ENCODE peak calls at places on chromosomes 6 and 20, in nine cellular contexts. One of them, this sample, is unnamed.

GRCh38 chr20:34231634-34232033 is 9.6 kb upstream of the ASIP start:
- DNase-seq in uterus: no peak
- DNase-seq in pancreas: no peak
- DNase-seq in HL-60: no peak
- DNase-seq in tibial nerve: no peak
- DNase-seq in left lung: no peak
- DNase-seq in colonic mucosa: no peak
- DNase-seq in osteoblast: no peak
- DNase-seq in Panc1: no peak
- DNase-seq in this sample: no peak

GRCh38 chr6:46521464-46521971 is 30.3 kb upstream of the RCAN2 start:
- DNase-seq in uterus: no peak
- DNase-seq in pancreas: no peak
- DNase-seq in HL-60: no peak
- DNase-seq in tibial nerve: no peak
- DNase-seq in left lung: no peak
- DNase-seq in colonic mucosa: no peak
- DNase-seq in osteoblast: no peak
- DNase-seq in Panc1: no peak
- DNase-seq in this sample: no peak

GRCh38 chr20:31573555-31574295 is 31.4 kb upstream of the ID1 start:
- DNase-seq in uterus: no peak
- DNase-seq in pancreas: no peak
- DNase-seq in HL-60: no peak
- DNase-seq in tibial nerve: no peak
- DNase-seq in left lung: no peak
- DNase-seq in colonic mucosa: no peak
- DNase-seq in osteoblast: no peak
- DNase-seq in Panc1: no peak
- DNase-seq in this sample: no peak

GRCh38 chr6:13038315-13039261 is 289.7 kb downstream of the TBC1D7 start:
- DNase-seq in uterus: no peak
- DNase-seq in pancreas: no peak
- DNase-seq in HL-60: no peak
- DNase-seq in tibial nerve: peak; percentile 27
- DNase-seq in left lung: no peak
- DNase-seq in colonic mucosa: no peak
- DNase-seq in osteoblast: no peak
- DNase-seq in Panc1: no peak
- DNase-seq in this sample: no peak

GRCh38 chr6:1103945-1104623 is 207.8 kb upstream of the FOXQ1 start:
- DNase-seq in uterus: no peak
- DNase-seq in pancreas: no peak
- DNase-seq in HL-60: no peak
- DNase-seq in tibial nerve: no peak
- DNase-seq in left lung: no peak
- DNase-seq in colonic mucosa: no peak
- DNase-seq in osteoblast: no peak
- DNase-seq in Panc1: no peak
- DNase-seq in this sample: no peak

GRCh38 chr20:25696384-25697131 is at the start of gene ZNF337:
- DNase-seq in uterus: peak; percentile 96
- DNase-seq in pancreas: peak; percentile 95
- DNase-seq in HL-60: peak; percentile 94
- DNase-seq in tibial nerve: peak; percentile 85
- DNase-seq in left lung: peak; percentile 97
- DNase-seq in colonic mucosa: peak; percentile 95
- DNase-seq in osteoblast: peak; percentile 97
- DNase-seq in Panc1: peak; percentile 62
- DNase-seq in this sample: peak; percentile 69

GRCh38 chr6:112034236-112034990 is 19.5 kb upstream of the CCN6 start:
- DNase-seq in uterus: no peak
- DNase-seq in pancreas: no peak
- DNase-seq in HL-60: no peak
- DNase-seq in tibial nerve: no peak
- DNase-seq in left lung: no peak
- DNase-seq in colonic mucosa: no peak
- DNase-seq in osteoblast: no peak
- DNase-seq in Panc1: no peak
- DNase-seq in this sample: no peak

GRCh38 chr20:62701161-62702007 is 7.3 kb upstream of the NTSR1 start:
- DNase-seq in uterus: no peak
- DNase-seq in pancreas: peak; percentile 11
- DNase-seq in HL-60: no peak
- DNase-seq in tibial nerve: no peak
- DNase-seq in left lung: peak; percentile 76
- DNase-seq in colonic mucosa: no peak
- DNase-seq in osteoblast: peak; percentile 82
- DNase-seq in Panc1: no peak
- DNase-seq in this sample: no peak

GRCh38 chr6:82419088-82419720 is 55.6 kb downstream of the TPBG start:
- DNase-seq in uterus: no peak
- DNase-seq in pancreas: no peak
- DNase-seq in HL-60: no peak
- DNase-seq in tibial nerve: no peak
- DNase-seq in left lung: no peak
- DNase-seq in colonic mucosa: no peak
- DNase-seq in osteoblast: no peak
- DNase-seq in Panc1: no peak
- DNase-seq in this sample: no peak

GRCh38 chr20:53579581-53580375 is 13.9 kb downstream of the ZNF217 start:
- DNase-seq in uterus: peak; percentile 34
- DNase-seq in pancreas: no peak
- DNase-seq in HL-60: peak; percentile 63
- DNase-seq in tibial nerve: no peak
- DNase-seq in left lung: no peak
- DNase-seq in colonic mucosa: peak; percentile 51
- DNase-seq in osteoblast: no peak
- DNase-seq in Panc1: no peak
- DNase-seq in this sample: no peak

GRCh38 chr20:4573564-4574355 is 147.9 kb upstream of the PRND start:
- DNase-seq in uterus: no peak
- DNase-seq in pancreas: no peak
- DNase-seq in HL-60: no peak
- DNase-seq in tibial nerve: no peak
- DNase-seq in left lung: no peak
- DNase-seq in colonic mucosa: no peak
- DNase-seq in osteoblast: peak; percentile 90
- DNase-seq in Panc1: peak; percentile 82
- DNase-seq in this sample: peak; percentile 71

GRCh38 chr6:152696543-152696942 is 1.2 kb upstream of the MYCT1 start:
- DNase-seq in uterus: no peak
- DNase-seq in pancreas: no peak
- DNase-seq in HL-60: no peak
- DNase-seq in tibial nerve: no peak
- DNase-seq in left lung: no peak
- DNase-seq in colonic mucosa: no peak
- DNase-seq in osteoblast: peak; percentile 86
- DNase-seq in Panc1: no peak
- DNase-seq in this sample: peak; percentile 41

GRCh38 chr20:56222201-56222600 is 26.3 kb upstream of the MC3R start:
- DNase-seq in uterus: no peak
- DNase-seq in pancreas: no peak
- DNase-seq in HL-60: no peak
- DNase-seq in tibial nerve: no peak
- DNase-seq in left lung: no peak
- DNase-seq in colonic mucosa: no peak
- DNase-seq in osteoblast: no peak
- DNase-seq in Panc1: no peak
- DNase-seq in this sample: no peak

GRCh38 chr6:130752292-130752691 is 74.9 kb upstream of the SMLR1 start:
- DNase-seq in uterus: no peak
- DNase-seq in pancreas: no peak
- DNase-seq in HL-60: no peak
- DNase-seq in tibial nerve: no peak
- DNase-seq in left lung: no peak
- DNase-seq in colonic mucosa: no peak
- DNase-seq in osteoblast: no peak
- DNase-seq in Panc1: no peak
- DNase-seq in this sample: no peak

GRCh38 chr20:37318046-37318445 is 27.9 kb upstream of the SRC start:
- DNase-seq in uterus: no peak
- DNase-seq in pancreas: no peak
- DNase-seq in HL-60: peak; percentile 48
- DNase-seq in tibial nerve: no peak
- DNase-seq in left lung: no peak
- DNase-seq in colonic mucosa: no peak
- DNase-seq in osteoblast: no peak
- DNase-seq in Panc1: no peak
- DNase-seq in this sample: no peak

GRCh38 chr6:99491159-99491558 is 24.1 kb downstream of the USP45 start:
- DNase-seq in uterus: no peak
- DNase-seq in pancreas: no peak
- DNase-seq in HL-60: no peak
- DNase-seq in tibial nerve: no peak
- DNase-seq in left lung: no peak
- DNase-seq in colonic mucosa: no peak
- DNase-seq in osteoblast: no peak
- DNase-seq in Panc1: no peak
- DNase-seq in this sample: no peak

GRCh38 chr6:90079555-90080490 is 185.6 kb downstream of the GJA10 start:
- DNase-seq in uterus: no peak
- DNase-seq in pancreas: no peak
- DNase-seq in HL-60: no peak
- DNase-seq in tibial nerve: no peak
- DNase-seq in left lung: no peak
- DNase-seq in colonic mucosa: no peak
- DNase-seq in osteoblast: no peak
- DNase-seq in Panc1: no peak
- DNase-seq in this sample: no peak

GRCh38 chr20:50271674-50272412 is 81.2 kb downstream of the CEBPB start:
- DNase-seq in uterus: no peak
- DNase-seq in pancreas: no peak
- DNase-seq in HL-60: peak; percentile 86
- DNase-seq in tibial nerve: no peak
- DNase-seq in left lung: peak; percentile 94
- DNase-seq in colonic mucosa: no peak
- DNase-seq in osteoblast: peak; percentile 51
- DNase-seq in Panc1: no peak
- DNase-seq in this sample: no peak

GRCh38 chr6:113019176-113019575 is 672.0 kb downstream of the RFPL4B start:
- DNase-seq in uterus: no peak
- DNase-seq in pancreas: no peak
- DNase-seq in HL-60: no peak
- DNase-seq in tibial nerve: no peak
- DNase-seq in left lung: no peak
- DNase-seq in colonic mucosa: no peak
- DNase-seq in osteoblast: no peak
- DNase-seq in Panc1: no peak
- DNase-seq in this sample: no peak

GRCh38 chr6:157632821-157633220 is 190.2 kb upstream of the SNX9 start:
- DNase-seq in uterus: peak; percentile 55
- DNase-seq in pancreas: no peak
- DNase-seq in HL-60: no peak
- DNase-seq in tibial nerve: no peak
- DNase-seq in left lung: no peak
- DNase-seq in colonic mucosa: no peak
- DNase-seq in osteoblast: peak; percentile 97
- DNase-seq in Panc1: no peak
- DNase-seq in this sample: peak; percentile 55

DNA sequence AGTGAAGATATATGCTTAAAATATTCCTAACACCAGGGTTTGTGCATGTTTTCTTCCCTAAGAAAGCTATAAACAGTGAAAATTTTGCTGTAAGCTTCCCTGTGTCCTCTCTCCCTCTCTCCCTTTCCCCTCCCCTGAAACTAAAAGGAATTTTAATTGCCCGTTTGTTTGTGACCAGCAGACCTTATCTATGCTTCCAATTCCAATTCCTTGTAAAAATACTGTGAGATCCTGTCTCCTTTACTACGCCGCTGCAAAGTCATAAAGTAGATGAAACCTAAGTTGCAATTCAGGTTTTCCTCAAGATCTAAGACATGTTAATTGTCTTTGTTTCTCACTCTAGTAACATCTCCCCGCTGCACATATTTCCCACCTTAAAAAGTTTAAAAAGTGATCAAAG is 82.3 kb downstream of the DNAH8 start:
- DNase-seq in uterus: no peak
- DNase-seq in pancreas: no peak
- DNase-seq in HL-60: no peak
- DNase-seq in tibial nerve: no peak
- DNase-seq in left lung: no peak
- DNase-seq in colonic mucosa: no peak
- DNase-seq in osteoblast: no peak
- DNase-seq in Panc1: no peak
- DNase-seq in this sample: no peak
- H3K4me3 ChIP-seq in uterus: no peak overlapping the region
- H3K4me3 ChIP-seq in pancreas: no peak overlapping the region
- H3K4me3 ChIP-seq in HL-60: no peak overlapping the region
- H3K4me3 ChIP-seq in tibial nerve: no peak overlapping the region
- H3K4me3 ChIP-seq in left lung: no peak overlapping the region
- H3K4me3 ChIP-seq in colonic mucosa: no peak overlapping the region
- H3K4me3 ChIP-seq in osteoblast: no peak overlapping the region
- H3K4me3 ChIP-seq in Panc1: no peak overlapping the region
- H3K4me3 ChIP-seq in this sample: no peak overlapping the region

GRCh38 chr6:139109558-139109957 is 25.3 kb upstream of the HECA start:
- DNase-seq in uterus: no peak
- DNase-seq in pancreas: no peak
- DNase-seq in HL-60: peak; percentile 41
- DNase-seq in tibial nerve: no peak
- DNase-seq in left lung: no peak
- DNase-seq in colonic mucosa: no peak
- DNase-seq in osteoblast: no peak
- DNase-seq in Panc1: peak; percentile 15
- DNase-seq in this sample: no peak
- TF ChIP-seq CTCF in uterus: no peak
- TF ChIP-seq CTCF in pancreas: no peak
- TF ChIP-seq CTCF in HL-60: no peak
- TF ChIP-seq CTCF in tibial nerve: no peak
- TF ChIP-seq CTCF in left lung: no peak
- TF ChIP-seq CTCF in colonic mucosa: no peak
- TF ChIP-seq CTCF in osteoblast: peak; percentile 42
- TF ChIP-seq CTCF in Panc1: peak; percentile 71
- TF ChIP-seq CTCF in this sample: peak; percentile 38

GRCh38 chr6:6458166-6458565 is 130.4 kb upstream of the LY86 start:
- DNase-seq in uterus: no peak
- DNase-seq in pancreas: no peak
- DNase-seq in HL-60: no peak
- DNase-seq in tibial nerve: no peak
- DNase-seq in left lung: no peak
- DNase-seq in colonic mucosa: no peak
- DNase-seq in osteoblast: no peak
- DNase-seq in Panc1: no peak
- DNase-seq in this sample: no peak

GRCh38 chr6:6455272-6455671 is 133.2 kb upstream of the LY86 start:
- DNase-seq in uterus: no peak
- DNase-seq in pancreas: no peak
- DNase-seq in HL-60: no peak
- DNase-seq in tibial nerve: no peak
- DNase-seq in left lung: no peak
- DNase-seq in colonic mucosa: no peak
- DNase-seq in osteoblast: no peak
- DNase-seq in Panc1: no peak
- DNase-seq in this sample: no peak

GRCh38 chr6:6461138-6461537 is 127.4 kb upstream of the LY86 start:
- DNase-seq in uterus: no peak
- DNase-seq in pancreas: no peak
- DNase-seq in HL-60: no peak
- DNase-seq in tibial nerve: no peak
- DNase-seq in left lung: no peak
- DNase-seq in colonic mucosa: no peak
- DNase-seq in osteoblast: no peak
- DNase-seq in Panc1: no peak
- DNase-seq in this sample: no peak
- H3K27ac ChIP-seq in uterus: no peak overlapping the region
- H3K27ac ChIP-seq in pancreas: no peak overlapping the region
- H3K27ac ChIP-seq in HL-60: no peak overlapping the region
- H3K27ac ChIP-seq in tibial nerve: no peak overlapping the region
- H3K27ac ChIP-seq in left lung: no peak overlapping the region
- H3K27ac ChIP-seq in colonic mucosa: no peak overlapping the region
- H3K27ac ChIP-seq in osteoblast: no peak overlapping the region
- H3K27ac ChIP-seq in Panc1: no peak overlapping the region
- H3K27ac ChIP-seq in this sample: no peak overlapping the region

GRCh38 chr6:27019651-27020552 is 227.6 kb upstream of the PRSS16 start:
- DNase-seq in uterus: peak; percentile 85
- DNase-seq in pancreas: peak; percentile 87
- DNase-seq in HL-60: peak; percentile 63
- DNase-seq in tibial nerve: peak; percentile 77
- DNase-seq in left lung: peak; percentile 89
- DNase-seq in colonic mucosa: peak; percentile 86
- DNase-seq in osteoblast: peak; percentile 88
- DNase-seq in Panc1: peak; percentile 96
- DNase-seq in this sample: peak; percentile 81
- H3K4me3 ChIP-seq in uterus: peak overlapping the region; percentile 78
- H3K4me3 ChIP-seq in pancreas: peak overlapping the region; percentile 69
- H3K4me3 ChIP-seq in HL-60: no peak overlapping the region
- H3K4me3 ChIP-seq in tibial nerve: peak overlapping the region; percentile 58
- H3K4me3 ChIP-seq in left lung: peak overlapping the region; percentile 60
- H3K4me3 ChIP-seq in colonic mucosa: peak overlapping the region; percentile 57
- H3K4me3 ChIP-seq in osteoblast: peak overlapping the region; percentile 83
- H3K4me3 ChIP-seq in Panc1: peak overlapping the region; percentile 77
- H3K4me3 ChIP-seq in this sample: peak overlapping the region; percentile 80

This sample was measured in AG04450.